ENCODE peak calls at places on chromosomes 16 and 17, in seven cellular contexts. One of them, this sample, is unnamed.

GRCh38 chr16:11161974-11162373 is 94.0 kb downstream of the SOCS1 start:
- DNase-seq in coronary artery: no peak
- DNase-seq in progenitor cell of endocrine pancreas: no peak
- DNase-seq in A549: no peak
- DNase-seq in colonic mucosa: no peak
- DNase-seq in omental fat pad: no peak
- DNase-seq in mucosa of descending colon: peak
- DNase-seq in this sample: no peak

GRCh38 chr16:47728229-47728628 is 267.1 kb downstream of the PHKB start:
- DNase-seq in coronary artery: no peak
- DNase-seq in progenitor cell of endocrine pancreas: no peak
- DNase-seq in A549: no peak
- DNase-seq in colonic mucosa: no peak
- DNase-seq in omental fat pad: no peak
- DNase-seq in mucosa of descending colon: no peak
- DNase-seq in this sample: no peak

GRCh38 chr17:49015924-49016774 is 19.0 kb downstream of the IGF2BP1 start:
- DNase-seq in coronary artery: no peak
- DNase-seq in progenitor cell of endocrine pancreas: no peak
- DNase-seq in A549: peak
- DNase-seq in colonic mucosa: no peak
- DNase-seq in omental fat pad: no peak
- DNase-seq in mucosa of descending colon: no peak
- DNase-seq in this sample: peak

GRCh38 chr16:72434159-72434558 is 262.2 kb upstream of the PMFBP1 start:
- DNase-seq in coronary artery: no peak
- DNase-seq in progenitor cell of endocrine pancreas: no peak
- DNase-seq in A549: peak
- DNase-seq in colonic mucosa: no peak
- DNase-seq in omental fat pad: no peak
- DNase-seq in mucosa of descending colon: no peak
- DNase-seq in this sample: no peak

GRCh38 chr17:58303981-58304734 is 23.4 kb upstream of the MPO start:
- DNase-seq in coronary artery: peak
- DNase-seq in progenitor cell of endocrine pancreas: no peak
- DNase-seq in A549: peak
- DNase-seq in colonic mucosa: peak
- DNase-seq in omental fat pad: no peak
- DNase-seq in mucosa of descending colon: no peak
- DNase-seq in this sample: no peak

GRCh38 chr17:8441690-8442089 is 6.0 kb downstream of the NDEL1 start:
- DNase-seq in coronary artery: no peak
- DNase-seq in progenitor cell of endocrine pancreas: no peak
- DNase-seq in A549: no peak
- DNase-seq in colonic mucosa: no peak
- DNase-seq in omental fat pad: no peak
- DNase-seq in mucosa of descending colon: no peak
- DNase-seq in this sample: no peak

GRCh38 chr16:72357860-72358259 is 185.9 kb upstream of the PMFBP1 start:
- DNase-seq in coronary artery: no peak
- DNase-seq in progenitor cell of endocrine pancreas: no peak
- DNase-seq in A549: no peak
- DNase-seq in colonic mucosa: no peak
- DNase-seq in omental fat pad: no peak
- DNase-seq in mucosa of descending colon: no peak
- DNase-seq in this sample: no peak

GRCh38 chr17:81142301-81143199 is 22.8 kb upstream of the PVALEF start:
- DNase-seq in coronary artery: peak
- DNase-seq in progenitor cell of endocrine pancreas: peak
- DNase-seq in A549: peak
- DNase-seq in colonic mucosa: peak
- DNase-seq in omental fat pad: peak
- DNase-seq in mucosa of descending colon: no peak
- DNase-seq in this sample: peak

GRCh38 chr16:70780546-70780945 is 20.4 kb downstream of the VAC14 start:
- DNase-seq in coronary artery: no peak
- DNase-seq in progenitor cell of endocrine pancreas: no peak
- DNase-seq in A549: no peak
- DNase-seq in colonic mucosa: no peak
- DNase-seq in omental fat pad: no peak
- DNase-seq in mucosa of descending colon: no peak
- DNase-seq in this sample: no peak

GRCh38 chr16:60142991-60143705 is 1409.0 kb upstream of the GOT2 start:
- DNase-seq in coronary artery: no peak
- DNase-seq in progenitor cell of endocrine pancreas: no peak
- DNase-seq in A549: no peak
- DNase-seq in colonic mucosa: no peak
- DNase-seq in omental fat pad: no peak
- DNase-seq in mucosa of descending colon: no peak
- DNase-seq in this sample: no peak

GRCh38 chr16:17194190-17194780 is 276.5 kb downstream of the XYLT1 start:
- DNase-seq in coronary artery: no peak
- DNase-seq in progenitor cell of endocrine pancreas: peak
- DNase-seq in A549: peak
- DNase-seq in colonic mucosa: peak
- DNase-seq in omental fat pad: peak
- DNase-seq in mucosa of descending colon: peak
- DNase-seq in this sample: peak

GRCh38 chr17:81125573-81126081 is 39.7 kb upstream of the PVALEF start:
- DNase-seq in coronary artery: no peak
- DNase-seq in progenitor cell of endocrine pancreas: no peak
- DNase-seq in A549: no peak
- DNase-seq in colonic mucosa: no peak
- DNase-seq in omental fat pad: no peak
- DNase-seq in mucosa of descending colon: no peak
- DNase-seq in this sample: no peak

GRCh38 chr16:66473654-66474519 is 46.8 kb downstream of the BEAN1 start:
- DNase-seq in coronary artery: peak
- DNase-seq in progenitor cell of endocrine pancreas: no peak
- DNase-seq in A549: no peak
- DNase-seq in colonic mucosa: no peak
- DNase-seq in omental fat pad: no peak
- DNase-seq in mucosa of descending colon: no peak
- DNase-seq in this sample: peak

GRCh38 chr16:12191102-12191501 is 214.6 kb downstream of the SNX29 start:
- DNase-seq in coronary artery: no peak
- DNase-seq in progenitor cell of endocrine pancreas: no peak
- DNase-seq in A549: no peak
- DNase-seq in colonic mucosa: no peak
- DNase-seq in omental fat pad: no peak
- DNase-seq in mucosa of descending colon: no peak
- DNase-seq in this sample: no peak

GRCh38 chr17:63932008-63932561 is at the start of gene CD79B:
- DNase-seq in coronary artery: no peak
- DNase-seq in progenitor cell of endocrine pancreas: no peak
- DNase-seq in A549: no peak
- DNase-seq in colonic mucosa: no peak
- DNase-seq in omental fat pad: no peak
- DNase-seq in mucosa of descending colon: peak
- DNase-seq in this sample: no peak

GRCh38 chr16:11297492-11298142 is 16.5 kb upstream of the PRM1 start:
- DNase-seq in coronary artery: peak
- DNase-seq in progenitor cell of endocrine pancreas: peak
- DNase-seq in A549: no peak
- DNase-seq in colonic mucosa: peak
- DNase-seq in omental fat pad: no peak
- DNase-seq in mucosa of descending colon: peak
- DNase-seq in this sample: no peak

GRCh38 chr17:57676543-57676942 is 68.6 kb downstream of the CCDC182 start:
- DNase-seq in coronary artery: peak
- DNase-seq in progenitor cell of endocrine pancreas: no peak
- DNase-seq in A549: no peak
- DNase-seq in colonic mucosa: peak
- DNase-seq in omental fat pad: no peak
- DNase-seq in mucosa of descending colon: no peak
- DNase-seq in this sample: no peak

GRCh38 chr17:81710514-81711308 is 1.4 kb upstream of the SLC25A10 start:
- DNase-seq in coronary artery: no peak
- DNase-seq in progenitor cell of endocrine pancreas: no peak
- DNase-seq in A549: no peak
- DNase-seq in colonic mucosa: peak
- DNase-seq in omental fat pad: no peak
- DNase-seq in mucosa of descending colon: peak
- DNase-seq in this sample: no peak

GRCh38 chr17:64281962-64282752 is 19.1 kb upstream of the TEX2 start:
- DNase-seq in coronary artery: no peak
- DNase-seq in progenitor cell of endocrine pancreas: peak
- DNase-seq in A549: peak
- DNase-seq in colonic mucosa: peak
- DNase-seq in omental fat pad: no peak
- DNase-seq in mucosa of descending colon: no peak
- DNase-seq in this sample: peak

GRCh38 chr17:27743288-27743885 is 56.9 kb downstream of the NOS2 start:
- DNase-seq in coronary artery: peak
- DNase-seq in progenitor cell of endocrine pancreas: no peak
- DNase-seq in A549: no peak
- DNase-seq in colonic mucosa: no peak
- DNase-seq in omental fat pad: no peak
- DNase-seq in mucosa of descending colon: no peak
- DNase-seq in this sample: no peak

GRCh38 chr16:73036074-73036826 is 11.7 kb downstream of the ZFHX3 start:
- DNase-seq in coronary artery: no peak
- DNase-seq in progenitor cell of endocrine pancreas: no peak
- DNase-seq in A549: no peak
- DNase-seq in colonic mucosa: no peak
- DNase-seq in omental fat pad: no peak
- DNase-seq in mucosa of descending colon: no peak
- DNase-seq in this sample: no peak

GRCh38 chr16:51401673-51402072 is 250.6 kb upstream of the SALL1 start:
- DNase-seq in coronary artery: no peak
- DNase-seq in progenitor cell of endocrine pancreas: no peak
- DNase-seq in A549: no peak
- DNase-seq in colonic mucosa: no peak
- DNase-seq in omental fat pad: no peak
- DNase-seq in mucosa of descending colon: no peak
- DNase-seq in this sample: no peak

GRCh38 chr16:2468142-2468724 is 2.9 kb upstream of the NTN3 start:
- DNase-seq in coronary artery: no peak
- DNase-seq in progenitor cell of endocrine pancreas: no peak
- DNase-seq in A549: no peak
- DNase-seq in colonic mucosa: no peak
- DNase-seq in omental fat pad: no peak
- DNase-seq in mucosa of descending colon: no peak
- DNase-seq in this sample: peak

GRCh38 chr16:2464333-2464732 is 4.4 kb downstream of the TEDC2 start:
- DNase-seq in coronary artery: no peak
- DNase-seq in progenitor cell of endocrine pancreas: no peak
- DNase-seq in A549: no peak
- DNase-seq in colonic mucosa: no peak
- DNase-seq in omental fat pad: no peak
- DNase-seq in mucosa of descending colon: no peak
- DNase-seq in this sample: no peak

GRCh38 chr16:2466667-2467300 is 4.3 kb upstream of the NTN3 start:
- DNase-seq in coronary artery: no peak
- DNase-seq in progenitor cell of endocrine pancreas: no peak
- DNase-seq in A549: no peak
- DNase-seq in colonic mucosa: no peak
- DNase-seq in omental fat pad: no peak
- DNase-seq in mucosa of descending colon: no peak
- DNase-seq in this sample: no peak

GRCh38 chr16:2467301-2468141 is 3.6 kb upstream of the NTN3 start:
- DNase-seq in coronary artery: no peak
- DNase-seq in progenitor cell of endocrine pancreas: no peak
- DNase-seq in A549: peak
- DNase-seq in colonic mucosa: peak
- DNase-seq in omental fat pad: no peak
- DNase-seq in mucosa of descending colon: peak
- DNase-seq in this sample: no peak

GRCh38 chr16:2465653-2466415 is 5.3 kb upstream of the NTN3 start:
- DNase-seq in coronary artery: no peak
- DNase-seq in progenitor cell of endocrine pancreas: no peak
- DNase-seq in A549: peak
- DNase-seq in colonic mucosa: no peak
- DNase-seq in omental fat pad: no peak
- DNase-seq in mucosa of descending colon: no peak
- DNase-seq in this sample: no peak
- TF ChIP-seq CTCF in coronary artery: no peak
- TF ChIP-seq CTCF in progenitor cell of endocrine pancreas: peak
- TF ChIP-seq CTCF in A549: no peak
- TF ChIP-seq CTCF in colonic mucosa: no peak
- TF ChIP-seq CTCF in omental fat pad: no peak
- TF ChIP-seq CTCF in mucosa of descending colon: no peak
- TF ChIP-seq CTCF in this sample: no peak

GRCh38 chr17:77506371-77506991 is 365.7 kb downstream of the SEC14L1 start:
- DNase-seq in coronary artery: peak
- DNase-seq in progenitor cell of endocrine pancreas: no peak
- DNase-seq in A549: no peak
- DNase-seq in colonic mucosa: no peak
- DNase-seq in omental fat pad: no peak
- DNase-seq in mucosa of descending colon: no peak
- DNase-seq in this sample: no peak
- TF ChIP-seq CTCF in coronary artery: no peak
- TF ChIP-seq CTCF in progenitor cell of endocrine pancreas: no peak
- TF ChIP-seq CTCF in A549: no peak
- TF ChIP-seq CTCF in colonic mucosa: no peak
- TF ChIP-seq CTCF in omental fat pad: no peak
- TF ChIP-seq CTCF in mucosa of descending colon: no peak
- TF ChIP-seq CTCF in this sample: no peak

GRCh38 chr16:19094542-19095365 is 19.0 kb upstream of the ITPRIPL2 start:
- DNase-seq in coronary artery: peak
- DNase-seq in progenitor cell of endocrine pancreas: no peak
- DNase-seq in A549: peak
- DNase-seq in colonic mucosa: peak
- DNase-seq in omental fat pad: no peak
- DNase-seq in mucosa of descending colon: no peak
- DNase-seq in this sample: no peak
- TF ChIP-seq CTCF in coronary artery: no peak
- TF ChIP-seq CTCF in progenitor cell of endocrine pancreas: no peak
- TF ChIP-seq CTCF in A549: peak
- TF ChIP-seq CTCF in colonic mucosa: no peak
- TF ChIP-seq CTCF in omental fat pad: no peak
- TF ChIP-seq CTCF in mucosa of descending colon: no peak
- TF ChIP-seq CTCF in this sample: no peak

DNA sequence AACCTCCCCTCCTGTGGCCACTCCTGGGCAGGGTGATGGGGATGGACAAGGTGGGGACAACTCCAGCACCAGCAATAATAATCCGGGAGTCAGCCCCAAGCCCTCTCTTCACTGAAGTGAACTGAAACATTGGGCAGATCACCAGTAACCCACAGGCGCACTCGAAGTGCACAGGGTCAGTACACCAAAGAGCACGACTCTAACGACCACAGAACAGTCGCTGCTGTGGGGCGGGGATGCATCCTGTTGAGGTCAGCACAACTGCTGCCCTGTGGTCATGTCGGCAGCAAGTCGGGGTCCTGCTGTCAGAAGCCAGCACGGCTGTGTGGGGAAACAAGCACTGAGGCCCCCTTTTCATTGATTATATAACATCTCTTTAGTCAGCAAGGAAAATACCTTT is 14.6 kb downstream of the DNASE1 start:
- DNase-seq in coronary artery: no peak
- DNase-seq in progenitor cell of endocrine pancreas: no peak
- DNase-seq in A549: no peak
- DNase-seq in colonic mucosa: no peak
- DNase-seq in omental fat pad: no peak
- DNase-seq in mucosa of descending colon: peak
- DNase-seq in this sample: no peak
- TF ChIP-seq CTCF in coronary artery: no peak
- TF ChIP-seq CTCF in progenitor cell of endocrine pancreas: no peak
- TF ChIP-seq CTCF in A549: no peak
- TF ChIP-seq CTCF in colonic mucosa: no peak
- TF ChIP-seq CTCF in omental fat pad: no peak
- TF ChIP-seq CTCF in mucosa of descending colon: no peak
- TF ChIP-seq CTCF in this sample: no peak

GRCh38 chr17:19857640-19858039 is 10.1 kb downstream of the ULK2 start:
- DNase-seq in coronary artery: no peak
- DNase-seq in progenitor cell of endocrine pancreas: no peak
- DNase-seq in A549: no peak
- DNase-seq in colonic mucosa: no peak
- DNase-seq in omental fat pad: no peak
- DNase-seq in mucosa of descending colon: no peak
- DNase-seq in this sample: no peak
- TF ChIP-seq CTCF in coronary artery: no peak
- TF ChIP-seq CTCF in progenitor cell of endocrine pancreas: no peak
- TF ChIP-seq CTCF in A549: no peak
- TF ChIP-seq CTCF in colonic mucosa: no peak
- TF ChIP-seq CTCF in omental fat pad: no peak
- TF ChIP-seq CTCF in mucosa of descending colon: no peak
- TF ChIP-seq CTCF in this sample: no peak